ENCODE peak calls at places on chromosomes 6 and 20, in seven cellular contexts. B is H1, G is mesendoderm, D is IMR-90, L is H9, W is neuronal stem cell, M is mesenchymal stem cell. I is an unnamed sample.

GRCh38 chr20:5372371-5372770 is 55.6 kb upstream of the PROKR2 start:
- DNase-seq in B (no peak), G (no peak), D (no peak), L (no peak), W (no peak), M (no peak), I (no peak)

GRCh38 chr6:44304282-44305199 is 8.6 kb downstream of the AARS2 start:
- DNase-seq in B (no peak), G (peak; percentile 70), D (peak; percentile 35), L (peak; percentile 77), W (no peak), M (peak; percentile 51), I (no peak)

GRCh38 chr6:148524976-148525375 is 182.3 kb downstream of the SASH1 start:
- DNase-seq in B (no peak), G (no peak), D (peak; percentile 92), L (no peak), W (no peak), M (peak; percentile 90), I (no peak)

GRCh38 chr20:38290829-38291581 is 13.0 kb upstream of the BPI start:
- DNase-seq in B (peak; percentile 49), G (peak; percentile 94), D (peak; percentile 95), L (peak; percentile 90), W (no peak), M (peak; percentile 92), I (peak; percentile 62)

GRCh38 chr6:136347847-136348246 is 58.2 kb upstream of the BCLAF1 start:
- DNase-seq in B (no peak), G (no peak), D (no peak), L (no peak), W (no peak), M (no peak), I (no peak)

GRCh38 chr20:53161473-53161872 is 189.3 kb downstream of the TSHZ2 start:
- DNase-seq in B (no peak), G (no peak), D (no peak), L (no peak), W (no peak), M (no peak), I (peak; percentile 89)

GRCh38 chr6:81969011-81969410 is 216.5 kb upstream of the TENT5A start:
- DNase-seq in B (no peak), G (no peak), D (no peak), L (no peak), W (no peak), M (no peak), I (no peak)

GRCh38 chr20:38302721-38303120 is 1.2 kb upstream of the BPI start:
- DNase-seq in B (no peak), G (no peak), D (no peak), L (no peak), W (no peak), M (no peak), I (no peak)

GRCh38 chr6:117668736-117669135 is 6.5 kb upstream of the NUS1 start:
- DNase-seq in B (no peak), G (no peak), D (no peak), L (no peak), W (no peak), M (no peak), I (no peak)

GRCh38 chr6:141562181-141562800 is 570.4 kb upstream of the GJE1 start:
- DNase-seq in B (no peak), G (peak; percentile 91), D (no peak), L (peak; percentile 76), W (no peak), M (peak; percentile 43), I (no peak)

GRCh38 chr20:17808357-17808756 is 108.6 kb downstream of the BANF2 start:
- DNase-seq in B (no peak), G (no peak), D (peak; percentile 48), L (no peak), W (no peak), M (peak; percentile 87), I (peak; percentile 74)

GRCh38 chr20:57086066-57086465 is 180.4 kb downstream of the BMP7 start:
- DNase-seq in B (no peak), G (no peak), D (no peak), L (no peak), W (no peak), M (no peak), I (no peak)

GRCh38 chr6:42819803-42820508 is 38.1 kb downstream of the BICRAL start:
- DNase-seq in B (no peak), G (peak; percentile 63), D (no peak), L (no peak), W (no peak), M (peak; percentile 10), I (no peak)

GRCh38 chr6:20811112-20811746 is 277.0 kb downstream of the CDKAL1 start:
- DNase-seq in B (peak; percentile 80), G (peak; percentile 99), D (peak; percentile 99), L (peak; percentile 61), W (peak; percentile 55), M (peak; percentile 98), I (peak; percentile 88)

GRCh38 chr6:4008324-4009047 is 70.5 kb downstream of the FAM217A start:
- DNase-seq in B (no peak), G (peak; percentile 48), D (peak; percentile 92), L (no peak), W (no peak), M (peak; percentile 91), I (peak; percentile 91)

GRCh38 chr6:92934625-92935024 is 484.7 kb downstream of the EPHA7 start:
- DNase-seq in B (no peak), G (no peak), D (no peak), L (no peak), W (no peak), M (no peak), I (no peak)

GRCh38 chr20:38320221-38320620 is 16.3 kb downstream of the BPI start:
- DNase-seq in B (no peak), G (no peak), D (no peak), L (no peak), W (no peak), M (peak; percentile 9), I (no peak)

GRCh38 chr6:40326689-40327404 is 260.3 kb downstream of the LRFN2 start:
- DNase-seq in B (no peak), G (no peak), D (no peak), L (no peak), W (no peak), M (no peak), I (no peak)

GRCh38 chr6:2449572-2449940 is 204.2 kb upstream of the GMDS start:
- DNase-seq in B (no peak), G (no peak), D (no peak), L (no peak), W (no peak), M (no peak), I (peak; percentile 39)

GRCh38 chr20:62804632-62805364 is at the start of gene OGFR:
- DNase-seq in B (no peak), G (peak; percentile 54), D (peak; percentile 38), L (peak; percentile 55), W (no peak), M (peak; percentile 61), I (no peak)

GRCh38 chr6:1665214-1665613 is 55.5 kb downstream of the FOXC1 start:
- DNase-seq in B (no peak), G (no peak), D (no peak), L (no peak), W (no peak), M (no peak), I (no peak)

GRCh38 chr20:54207053-54207742 is 689 bp upstream of the PFDN4 start:
- DNase-seq in B (no peak), G (no peak), D (no peak), L (no peak), W (no peak), M (no peak), I (no peak)

GRCh38 chr6:46325561-46326525 is 155.1 kb upstream of the ENPP5 start:
- DNase-seq in B (no peak), G (peak; percentile 41), D (peak; percentile 28), L (no peak), W (no peak), M (peak; percentile 70), I (peak; percentile 28)

GRCh38 chr6:132612449-132613116 is 11.5 kb downstream of the TAAR2 start:
- DNase-seq in B (no peak), G (no peak), D (no peak), L (no peak), W (no peak), M (no peak), I (no peak)

GRCh38 chr6:43826739-43827138 is 56.7 kb downstream of the VEGFA start:
- DNase-seq in B (no peak), G (no peak), D (no peak), L (no peak), W (no peak), M (no peak), I (peak; percentile 83)

GRCh38 chr20:14334306-14334930 is 3.0 kb downstream of the FLRT3 start:
- DNase-seq in B (peak; percentile 9), G (peak; percentile 90), D (peak; percentile 45), L (peak; percentile 37), W (peak; percentile 52), M (peak; percentile 58), I (peak; percentile 30)

GRCh38 chr20:59063358-59064213 is 21.0 kb upstream of the PRELID3B start:
- DNase-seq in B (no peak), G (peak; percentile 16), D (peak; percentile 95), L (no peak), W (peak; percentile 24), M (peak; percentile 35), I (peak; percentile 55)

DNA sequence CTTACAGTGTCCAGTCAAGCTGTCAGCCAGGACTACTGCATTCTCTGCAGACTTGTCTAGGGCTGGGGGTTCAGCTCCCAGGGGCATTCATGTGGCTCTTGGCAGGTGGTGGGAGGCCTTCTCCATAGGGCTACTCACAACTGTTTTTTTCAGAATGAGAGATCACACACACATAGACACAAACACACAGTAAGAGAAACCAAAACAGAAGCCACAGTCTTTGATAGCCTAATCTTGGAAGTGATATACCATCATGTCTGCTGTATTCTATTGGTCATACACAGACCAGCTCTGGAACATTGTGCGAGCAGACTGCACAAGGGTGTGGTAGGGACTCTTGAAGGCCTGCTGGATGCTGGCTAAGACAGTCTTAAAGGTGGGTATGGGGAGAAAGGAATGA is 13.5 kb downstream of the TMEM170B start:
- DNase-seq in B (no peak), G (no peak), D (no peak), L (no peak), W (no peak), M (no peak), I (no peak)
- H3K23ac ChIP-seq in B (no peak overlapping the region), G (no peak overlapping the region), D (no peak overlapping the region), L (no peak overlapping the region), W (no peak overlapping the region), M (no peak overlapping the region), I (no peak overlapping the region)

DNA sequence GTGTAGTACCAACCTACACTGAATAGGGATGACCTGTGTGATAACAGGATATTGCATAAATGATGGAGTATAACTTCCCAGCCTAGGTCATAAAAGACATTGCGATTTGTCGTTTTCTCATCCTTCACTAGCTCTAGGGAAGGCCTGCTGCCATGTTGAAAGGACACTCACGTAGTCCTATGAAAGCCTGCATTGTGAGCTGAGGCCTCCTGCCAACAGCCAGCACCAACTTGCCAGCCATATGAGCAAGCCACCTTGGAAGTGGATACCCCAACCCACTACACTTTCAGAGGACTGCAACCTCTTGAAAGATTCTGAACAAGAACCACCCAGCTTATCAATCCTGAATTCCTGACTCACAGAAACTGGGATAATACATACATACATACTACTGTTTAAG is 3.5 kb upstream of the PANK2 start:
- DNase-seq in B (no peak), G (no peak), D (no peak), L (no peak), W (no peak), M (no peak), I (no peak)
- H2BK5ac ChIP-seq in B (no peak overlapping the region), G (no peak overlapping the region), D (no peak overlapping the region), L (no peak overlapping the region), W (no peak overlapping the region), M (no peak overlapping the region), I (no peak overlapping the region)

GRCh38 chr20:363319-364078 is 16.6 kb downstream of the NRSN2 start:
- DNase-seq in B (no peak), G (no peak), D (peak; percentile 36), L (no peak), W (no peak), M (peak; percentile 45), I (no peak)
- H3K23ac ChIP-seq in B (no peak overlapping the region), G (no peak overlapping the region), D (peak overlapping the region; percentile 3), L (no peak overlapping the region), W (no peak overlapping the region), M (no peak overlapping the region), I (no peak overlapping the region)

GRCh38 chr6:156869986-156870398 is 92.8 kb downstream of the ARID1B start:
- DNase-seq in B (no peak), G (peak; percentile 83), D (no peak), L (peak; percentile 50), W (no peak), M (no peak), I (no peak)
- H2BK5ac ChIP-seq in B (peak overlapping the region; percentile 86), G (peak overlapping the region; percentile 12), D (no peak overlapping the region), L (no peak overlapping the region), W (no peak overlapping the region), M (no peak overlapping the region), I (no peak overlapping the region)